ENCODE peak calls at places on chromosomes 7 and 10, in five cellular contexts. O, Q, M, U and I are unnamed samples.

GRCh38 chr10:48880016-48880705 is 59.5 kb downstream of the LRRC18 start:
- DNase-seq in O (no peak), U (no peak), M (no peak), Q (no peak), I (no peak)

GRCh38 chr7:69172357-69173098 is 425.7 kb upstream of the AUTS2 start:
- DNase-seq in O (no peak), M (no peak), Q (no peak), U (no peak), I (no peak)

GRCh38 chr10:133438711-133439273 is 14.4 kb upstream of the SPRN start:
- DNase-seq in O (no peak), U (peak; percentile 40), M (no peak), Q (no peak), I (no peak)

GRCh38 chr10:90587561-90587960 is 270.3 kb downstream of the HTR7 start:
- DNase-seq in M (no peak), U (no peak), O (no peak), Q (no peak), I (no peak)

GRCh38 chr7:138303230-138304070 is 156.6 kb upstream of the TRIM24 start:
- DNase-seq in U (no peak), O (no peak), Q (no peak), M (no peak), I (no peak)

GRCh38 chr7:77359599-77359998 is 56.5 kb downstream of the GSAP start:
- DNase-seq in M (no peak), Q (no peak), O (no peak), U (no peak), I (no peak)

GRCh38 chr10:95469676-95470075 is 91.5 kb downstream of the SORBS1 start:
- DNase-seq in O (no peak), Q (no peak), U (no peak), M (no peak), I (no peak)

GRCh38 chr7:33854951-33855350 is 50.4 kb upstream of the BMPER start:
- DNase-seq in M (no peak), O (peak; percentile 60), Q (peak; percentile 95), U (no peak), I (peak; percentile 76)

GRCh38 chr7:22672892-22673637 is 53.9 kb upstream of the IL6 start:
- DNase-seq in M (no peak), U (no peak), Q (peak; percentile 46), O (no peak), I (peak; percentile 55)

GRCh38 chr10:76774987-76775603 is 862.5 kb downstream of the KCNMA1 start:
- DNase-seq in O (no peak), U (no peak), Q (no peak), M (no peak), I (no peak)

GRCh38 chr10:17673517-17674051 is 29.6 kb downstream of the STAM start:
- DNase-seq in O (peak; percentile 82), U (no peak), M (no peak), Q (peak; percentile 95), I (peak; percentile 89)

GRCh38 chr7:39583539-39583938 is 17.3 kb downstream of the YAE1 start:
- DNase-seq in U (no peak), M (no peak), Q (no peak), O (no peak), I (no peak)

GRCh38 chr10:132361581-132362101 is 29.6 kb downstream of the LRRC27 start:
- DNase-seq in O (no peak), U (no peak), Q (no peak), M (no peak), I (no peak)

GRCh38 chr7:131072505-131073091 is 255.1 kb upstream of the MKLN1 start:
- DNase-seq in Q (peak; percentile 34), U (no peak), M (peak; percentile 20), O (no peak), I (no peak)

GRCh38 chr10:119007211-119007574 is 22.3 kb upstream of the NANOS1 start:
- DNase-seq in O (no peak), Q (no peak), M (no peak), U (peak; percentile 47), I (no peak)

GRCh38 chr10:88314362-88314761 is 268.8 kb downstream of the RNLS start:
- DNase-seq in Q (no peak), U (no peak), O (no peak), M (no peak), I (no peak)

GRCh38 chr10:32692174-32692573 is 246.2 kb downstream of the CCDC7 start:
- DNase-seq in O (no peak), U (no peak), Q (peak; percentile 89), M (no peak), I (peak; percentile 53)

GRCh38 chr7:45609180-45609579 is 35.0 kb downstream of the ADCY1 start:
- DNase-seq in M (no peak), U (no peak), O (no peak), Q (no peak), I (no peak)

GRCh38 chr10:125156739-125157472 is 3.5 kb downstream of the CTBP2 start:
- DNase-seq in O (no peak), U (no peak), M (no peak), Q (no peak), I (no peak)

GRCh38 chr7:91940572-91941341 is at the start of gene AKAP9:
- DNase-seq in Q (peak; percentile 57), U (peak; percentile 93), O (no peak), M (peak; percentile 88), I (peak; percentile 82)

GRCh38 chr7:40469481-40469880 is 334.7 kb downstream of the SUGCT start:
- DNase-seq in M (no peak), U (no peak), O (peak; percentile 97), Q (peak; percentile 93), I (no peak)

GRCh38 chr7:101859411-101860106 is 42.1 kb downstream of the CUX1 start:
- DNase-seq in M (no peak), U (no peak), O (no peak), Q (no peak), I (no peak)

GRCh38 chr7:30841801-30842541 is 69.7 kb upstream of the AQP1 start:
- DNase-seq in M (no peak), U (no peak), O (no peak), Q (no peak), I (no peak)

GRCh38 chr7:85074-85945 is 107.1 kb upstream of the FAM20C start:
- DNase-seq in Q (peak; percentile 54), U (no peak), M (no peak), O (no peak), I (peak; percentile 60)

GRCh38 chr10:96675846-96676245 is 44.5 kb downstream of the PIK3AP1 start:
- DNase-seq in U (no peak), M (no peak), Q (no peak), O (no peak), I (no peak)

GRCh38 chr7:47516386-47516785 is 65.5 kb downstream of the TNS3 start:
- DNase-seq in O (no peak), U (no peak), Q (no peak), M (no peak), I (no peak)

GRCh38 chr7:103748680-103749079 is 240.8 kb downstream of the RELN start:
- DNase-seq in M (no peak), Q (no peak), U (no peak), O (no peak), I (no peak)

GRCh38 chr7:475951-476441 is 43.6 kb downstream of the PDGFA start:
- DNase-seq in O (no peak), Q (no peak), U (no peak), M (no peak), I (no peak)

GRCh38 chr10:102281103-102281502 is 35.8 kb downstream of the GBF1 start:
- DNase-seq in Q (peak; percentile 42), M (no peak), U (peak; percentile 36), O (no peak), I (no peak)
- H3K4me3 ChIP-seq in Q (no peak overlapping the region), M (no peak overlapping the region), U (peak overlapping the region; percentile 18), O (no peak overlapping the region), I (no peak overlapping the region)

GRCh38 chr7:2928613-2929311 is 84.7 kb upstream of the GNA12 start:
- DNase-seq in Q (no peak), M (no peak), O (no peak), U (peak; percentile 96), I (no peak)

GRCh38 chr7:2928256-2928612 is 84.1 kb upstream of the GNA12 start:
- DNase-seq in Q (no peak), M (no peak), O (no peak), U (no peak), I (no peak)

GRCh38 chr7:2926120-2926897 is 82.2 kb upstream of the GNA12 start:
- DNase-seq in Q (no peak), M (no peak), O (no peak), U (peak; percentile 17), I (no peak)

GRCh38 chr7:2926898-2927405 is 82.8 kb upstream of the GNA12 start:
- DNase-seq in Q (no peak), O (no peak), M (no peak), U (peak; percentile 17), I (no peak)

DNA sequence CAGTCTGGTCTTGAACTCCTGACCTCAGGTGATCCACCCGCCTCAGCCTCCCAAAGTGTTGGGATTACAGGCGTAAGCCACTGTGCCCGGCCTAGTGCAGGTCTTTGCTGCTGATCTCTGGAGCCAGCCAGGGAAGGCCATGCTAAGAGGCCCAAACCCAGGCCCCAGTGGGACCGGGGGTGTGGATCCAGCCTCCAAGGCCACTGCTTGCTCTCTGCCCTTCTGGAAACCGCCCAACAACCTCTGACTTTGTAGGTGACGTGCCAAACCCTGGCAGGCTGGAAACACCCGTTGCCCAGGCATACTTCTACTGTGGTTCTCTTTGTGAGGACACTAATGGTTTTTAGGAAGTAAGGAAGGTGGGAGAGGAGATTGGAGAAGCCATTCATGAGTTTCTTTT is 83.5 kb upstream of the GNA12 start:
- DNase-seq in Q (no peak), M (no peak), O (no peak), U (peak; percentile 25), I (no peak)
- H3K27me3 ChIP-seq in Q (peaks cover 27% of the 10 kb centered on the region), M (no peaks in the 10 kb centered on the region), O (no peaks in the 10 kb centered on the region), U (peaks cover 41% of the 10 kb centered on the region), I (no peaks in the 10 kb centered on the region)

DNA sequence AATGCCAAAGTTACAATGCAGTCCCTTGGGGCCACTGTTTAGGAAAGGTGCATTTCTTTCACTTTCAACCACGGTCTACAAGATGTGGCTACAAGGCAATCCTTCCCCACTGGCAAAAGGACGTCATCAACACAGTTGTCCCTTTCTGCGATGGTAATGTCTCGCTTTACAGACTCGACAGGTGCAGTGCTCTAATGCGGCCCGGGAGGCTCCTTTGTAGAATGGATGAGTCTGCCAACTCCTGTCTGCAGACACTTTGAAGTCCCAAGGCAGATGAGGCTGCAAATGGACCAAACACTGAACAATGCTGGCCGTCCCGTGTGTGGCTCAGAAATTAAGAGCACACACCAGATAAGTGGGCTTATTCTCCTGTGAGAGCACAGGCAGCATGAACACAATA is 133.7 kb downstream of the PIP4K2A start:
- DNase-seq in M (no peak), U (no peak), O (no peak), Q (no peak), I (no peak)
- H3K36me3 ChIP-seq in M (peaks cover 42% of the 10 kb centered on the region), U (peaks cover 4% of the 10 kb centered on the region), O (peaks cover 8% of the 10 kb centered on the region), Q (peaks cover 12% of the 10 kb centered on the region), I (no peaks in the 10 kb centered on the region)

DNA sequence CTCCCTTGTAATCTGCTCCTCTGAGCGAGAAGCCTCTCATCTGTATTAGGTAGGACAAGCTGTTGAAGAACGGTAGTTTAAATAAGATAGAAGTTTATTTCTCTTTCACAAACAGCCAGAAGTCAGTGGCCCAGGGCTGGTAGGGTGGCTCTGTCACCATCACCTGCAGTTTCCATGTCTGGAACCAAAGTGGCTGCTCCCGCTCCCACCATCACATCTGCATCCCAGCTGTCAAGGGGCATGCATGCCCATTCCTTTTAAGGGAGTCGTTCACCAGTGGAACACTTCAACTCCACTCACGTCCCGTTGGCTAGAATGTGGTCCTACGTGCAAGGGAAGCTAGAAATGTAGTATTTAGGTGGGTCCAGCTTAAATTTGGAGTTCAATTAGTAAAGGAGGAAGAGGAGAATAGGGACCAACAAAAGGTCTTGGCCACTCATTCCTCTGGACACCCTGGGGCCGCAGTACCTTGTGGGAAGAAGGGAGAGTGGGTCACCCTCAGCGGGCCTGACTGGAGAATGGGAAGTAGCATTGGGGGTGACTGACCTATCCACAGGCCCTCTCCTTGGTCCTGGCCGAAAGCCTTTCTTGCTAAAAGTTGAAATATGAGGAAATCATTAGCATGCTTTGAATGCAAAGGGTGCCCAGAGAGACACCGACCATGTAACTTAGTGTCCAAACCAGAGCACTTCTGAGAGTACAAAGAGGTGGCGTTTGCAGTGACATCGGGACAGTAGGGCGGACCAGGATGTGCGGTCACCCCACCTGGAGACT is 48.0 kb downstream of the ELFN1 start:
- DNase-seq in O (no peak), Q (no peak), U (no peak), M (no peak), I (no peak)
- H3K4me3 ChIP-seq in O (no peak overlapping the region), Q (no peak overlapping the region), U (no peak overlapping the region), M (no peak overlapping the region), I (no peak overlapping the region)